ENCODE peak calls at places on chromosomes 5 and 9, in ten cellular contexts. M, C, I, X, V, H, R, K, W and F are unnamed samples.

GRCh38 chr5:170302729-170303501 is 5.3 kb upstream of the LCP2 start:
- DNase-seq in R (no peak), M (no peak), I (no peak), C (no peak), K (no peak), X (peak), H (no peak), W (no peak), V (peak), F (no peak)

GRCh38 chr9:113579270-113580040 is 115.9 kb downstream of the RGS3 start:
- DNase-seq in H (peak), I (peak), M (no peak), K (no peak), R (no peak), V (peak), X (peak), C (no peak), W (no peak), F (no peak)

GRCh38 chr5:55923177-55923872 is 71.4 kb downstream of the IL6ST start:
- DNase-seq in K (no peak), W (no peak), X (no peak), H (no peak), R (no peak), V (peak), I (no peak), M (peak), C (peak), F (no peak)

GRCh38 chr9:81193362-81194339 is 495.7 kb downstream of the TLE1 start:
- DNase-seq in H (no peak), W (no peak), V (no peak), M (no peak), C (no peak), R (no peak), K (no peak), I (peak), X (no peak), F (peak)

GRCh38 chr9:84874583-84874982 is 205.1 kb downstream of the NTRK2 start:
- DNase-seq in V (no peak), X (no peak), K (no peak), M (peak), I (no peak), W (no peak), H (no peak), C (peak), R (no peak), F (no peak)

GRCh38 chr9:70113403-70114022 is 69.9 kb downstream of the MAMDC2 start:
- DNase-seq in C (peak), H (no peak), M (peak), R (peak), I (peak), K (peak), W (no peak), V (peak), X (no peak), F (peak)

GRCh38 chr9:98811051-98811650 is 3.7 kb downstream of the GALNT12 start:
- DNase-seq in K (no peak), V (no peak), M (peak), I (no peak), R (peak), W (no peak), X (no peak), C (peak), H (no peak), F (no peak)

GRCh38 chr5:180467028-180467427 is 27.2 kb upstream of the CNOT6 start:
- DNase-seq in V (peak), K (no peak), R (peak), I (no peak), W (no peak), X (no peak), C (peak), H (no peak), M (peak), F (no peak)

GRCh38 chr5:177336112-177336511 is 15.4 kb downstream of the LMAN2 start:
- DNase-seq in R (no peak), V (no peak), M (peak), C (no peak), I (peak), X (peak), K (no peak), H (no peak), W (no peak), F (no peak)

GRCh38 chr9:97504381-97505216 is 3.1 kb downstream of the TMOD1 start:
- DNase-seq in W (no peak), M (no peak), I (no peak), C (no peak), X (no peak), R (no peak), H (no peak), V (peak), K (no peak), F (no peak)

GRCh38 chr5:139774980-139775654 is 20.5 kb upstream of the PSD2 start:
- DNase-seq in X (peak), I (peak), V (peak), W (peak), K (peak), C (peak), M (peak), R (no peak), H (peak), F (peak)

GRCh38 chr5:167624053-167624452 is 667.4 kb upstream of the WWC1 start:
- DNase-seq in C (no peak), X (no peak), W (no peak), K (no peak), M (no peak), R (no peak), V (no peak), H (no peak), I (no peak), F (no peak)

GRCh38 chr9:89441655-89441970 is 56.3 kb downstream of the SEMA4D start:
- DNase-seq in V (no peak), C (no peak), K (no peak), I (no peak), W (no peak), X (no peak), M (no peak), R (no peak), H (no peak), F (no peak)

GRCh38 chr9:2560175-2560574 is 61.4 kb upstream of the VLDLR start:
- DNase-seq in C (no peak), X (no peak), R (no peak), M (no peak), K (no peak), V (no peak), H (no peak), I (peak), W (no peak), F (no peak)

GRCh38 chr5:78113689-78114088 is 180.8 kb downstream of the AP3B1 start:
- DNase-seq in I (no peak), H (peak), K (no peak), R (no peak), C (no peak), M (no peak), X (no peak), W (no peak), V (no peak), F (no peak)

GRCh38 chr5:10030219-10030831 is 219.4 kb downstream of the ATPSCKMT start:
- DNase-seq in H (no peak), R (peak), X (no peak), M (peak), W (no peak), I (peak), C (no peak), V (no peak), K (no peak), F (no peak)

GRCh38 chr5:53362521-53362941 is 117.9 kb upstream of the FST start:
- DNase-seq in W (no peak), H (no peak), C (peak), R (peak), M (peak), V (peak), I (no peak), X (no peak), K (no peak), F (no peak)

GRCh38 chr5:59744531-59744992 is 149.0 kb downstream of the PDE4D start:
- DNase-seq in W (no peak), K (no peak), R (peak), C (no peak), X (no peak), M (peak), H (no peak), V (no peak), I (peak), F (no peak)

GRCh38 chr9:35658894-35659220 is 765 bp downstream of the CCDC107 start:
- DNase-seq in V (peak), K (peak), H (no peak), X (no peak), I (no peak), M (peak), W (no peak), R (peak), C (peak), F (peak)

GRCh38 chr5:10631597-10631996 is 67.7 kb downstream of the ANKRD33B start:
- DNase-seq in R (no peak), I (no peak), C (no peak), V (no peak), W (no peak), H (no peak), K (no peak), M (no peak), X (no peak), F (no peak)

GRCh38 chr9:31490551-31491106 is 893.8 kb upstream of the ACO1 start:
- DNase-seq in X (no peak), W (no peak), I (no peak), C (no peak), M (no peak), R (no peak), V (no peak), K (no peak), H (no peak), F (no peak)

GRCh38 chr9:127183814-127184582 is 61.6 kb upstream of the ANGPTL2 start:
- DNase-seq in I (no peak), X (no peak), V (peak), W (no peak), R (no peak), C (peak), K (no peak), H (no peak), M (no peak), F (no peak)

GRCh38 chr9:86405926-86406325 is 51.7 kb upstream of the TUT7 start:
- DNase-seq in W (no peak), R (peak), X (no peak), M (peak), C (peak), I (peak), H (no peak), V (no peak), K (peak), F (no peak)

GRCh38 chr9:134945509-134946275 is 28.0 kb upstream of the FCN1 start:
- DNase-seq in W (no peak), C (no peak), M (no peak), K (no peak), I (no peak), R (no peak), X (no peak), H (no peak), V (no peak), F (no peak)

GRCh38 chr5:1805736-1806135 is 4.5 kb downstream of the NDUFS6 start:
- DNase-seq in R (no peak), X (no peak), V (no peak), M (no peak), H (no peak), C (no peak), K (no peak), W (no peak), I (no peak), F (no peak)